ENCODE peak calls at places on chromosome 15, in nine cellular contexts. Y, H, C, M, Z, V, W, U and L are unnamed samples.

GRCh38 chr15:62835351-62835750 is 207.2 kb upstream of the TPM1 start:
- DNase-seq in M (no peak), W (no peak), V (no peak), Y (no peak), C (peak; percentile 16), Z (peak; percentile 31), U (no peak), H (no peak), L (peak; percentile 19)

GRCh38 chr15:61840090-61840489 is 220.2 kb downstream of the VPS13C start:
- DNase-seq in M (no peak), C (no peak), H (no peak), Z (no peak), U (no peak), W (no peak), V (no peak), Y (no peak), L (no peak)

GRCh38 chr15:50993598-50993997 is 85.1 kb downstream of the AP4E1 start:
- DNase-seq in C (no peak), W (no peak), M (no peak), U (no peak), Y (no peak), Z (peak; percentile 26), H (no peak), V (no peak), L (no peak)

GRCh38 chr15:64158363-64159134 is 4.3 kb downstream of the PPIB start:
- DNase-seq in Z (no peak), V (no peak), U (no peak), W (no peak), M (no peak), H (no peak), Y (no peak), C (no peak), L (no peak)

GRCh38 chr15:25183581-25184330 is 229.0 kb downstream of the SNRPN start:
- DNase-seq in W (no peak), H (no peak), U (no peak), Y (no peak), M (no peak), V (peak; percentile 15), C (peak; percentile 1), Z (no peak), L (no peak)

GRCh38 chr15:77821959-77822256 is 189.2 kb upstream of the LINGO1 start:
- DNase-seq in M (no peak), V (no peak), Y (no peak), Z (no peak), C (no peak), W (no peak), U (no peak), H (no peak), L (no peak)

GRCh38 chr15:59609730-59610712 is 1.6 kb upstream of the GCNT3 start:
- DNase-seq in V (no peak), Y (no peak), Z (no peak), M (no peak), U (no peak), C (no peak), W (no peak), H (no peak), L (no peak)

GRCh38 chr15:100681335-100681746 is 79.0 kb downstream of the ASB7 start:
- DNase-seq in Z (no peak), U (no peak), W (peak; percentile 12), Y (no peak), H (no peak), V (peak; percentile 73), M (no peak), C (peak; percentile 52), L (no peak)

GRCh38 chr15:86620636-86621349 is 541.1 kb downstream of the AGBL1 start:
- DNase-seq in H (no peak), C (no peak), M (no peak), U (no peak), Y (no peak), Z (no peak), V (no peak), W (no peak), L (peak; percentile 9)

GRCh38 chr15:40274350-40275274 is 8.3 kb downstream of the ANKRD63 start:
- DNase-seq in V (peak; percentile 69), U (peak; percentile 70), Y (peak; percentile 38), M (peak; percentile 88), W (peak; percentile 81), Z (peak; percentile 60), C (peak; percentile 36), H (peak; percentile 37), L (peak; percentile 80)

GRCh38 chr15:72915843-72916242 is 132.3 kb upstream of the ADPGK start:
- DNase-seq in M (no peak), Z (no peak), W (no peak), H (no peak), U (no peak), C (no peak), Y (no peak), V (no peak), L (no peak)

GRCh38 chr15:98653686-98654085 is 5.3 kb downstream of the IGF1R start:
- DNase-seq in C (no peak), Z (no peak), H (no peak), M (peak; percentile 10), V (no peak), U (no peak), Y (no peak), W (no peak), L (peak; percentile 85)

GRCh38 chr15:94119923-94120775 is 111.2 kb upstream of the MCTP2 start:
- DNase-seq in M (peak; percentile 79), W (peak; percentile 65), V (peak; percentile 73), H (peak; percentile 72), Y (peak; percentile 7), C (peak; percentile 42), Z (peak; percentile 75), U (peak; percentile 63), L (peak; percentile 86)

GRCh38 chr15:62972814-62973213 is 69.7 kb upstream of the TPM1 start:
- DNase-seq in V (no peak), W (no peak), H (no peak), Y (no peak), Z (peak; percentile 80), C (no peak), U (no peak), M (no peak), L (peak; percentile 40)

GRCh38 chr15:36594556-36595090 is 15.2 kb downstream of the CDIN1 start:
- DNase-seq in Y (no peak), H (no peak), C (no peak), W (no peak), M (no peak), V (no peak), U (no peak), Z (no peak), L (no peak)

GRCh38 chr15:36595625-36596024 is 16.2 kb downstream of the CDIN1 start:
- DNase-seq in H (no peak), V (no peak), Z (no peak), C (no peak), W (no peak), U (no peak), M (no peak), Y (no peak), L (no peak)

GRCh38 chr15:36590838-36591237 is 11.4 kb downstream of the CDIN1 start:
- DNase-seq in Y (no peak), V (no peak), W (no peak), H (peak; percentile 47), M (no peak), U (no peak), Z (peak; percentile 93), C (no peak), L (peak; percentile 74)

GRCh38 chr15:36589971-36590370 is 10.5 kb downstream of the CDIN1 start:
- DNase-seq in H (no peak), V (no peak), Z (no peak), U (no peak), W (no peak), C (no peak), M (no peak), Y (no peak), L (peak; percentile 23)

GRCh38 chr15:36591534-36592411 is 12.3 kb downstream of the CDIN1 start:
- DNase-seq in C (no peak), Z (peak; percentile 69), M (no peak), U (no peak), W (no peak), Y (no peak), V (no peak), H (no peak), L (peak; percentile 44)
- TF ChIP-seq CTCF in C (no peak), Z (no peak), M (no peak), U (no peak), W (no peak), Y (no peak), V (no peak), H (peak; percentile 12), L (no peak)

DNA sequence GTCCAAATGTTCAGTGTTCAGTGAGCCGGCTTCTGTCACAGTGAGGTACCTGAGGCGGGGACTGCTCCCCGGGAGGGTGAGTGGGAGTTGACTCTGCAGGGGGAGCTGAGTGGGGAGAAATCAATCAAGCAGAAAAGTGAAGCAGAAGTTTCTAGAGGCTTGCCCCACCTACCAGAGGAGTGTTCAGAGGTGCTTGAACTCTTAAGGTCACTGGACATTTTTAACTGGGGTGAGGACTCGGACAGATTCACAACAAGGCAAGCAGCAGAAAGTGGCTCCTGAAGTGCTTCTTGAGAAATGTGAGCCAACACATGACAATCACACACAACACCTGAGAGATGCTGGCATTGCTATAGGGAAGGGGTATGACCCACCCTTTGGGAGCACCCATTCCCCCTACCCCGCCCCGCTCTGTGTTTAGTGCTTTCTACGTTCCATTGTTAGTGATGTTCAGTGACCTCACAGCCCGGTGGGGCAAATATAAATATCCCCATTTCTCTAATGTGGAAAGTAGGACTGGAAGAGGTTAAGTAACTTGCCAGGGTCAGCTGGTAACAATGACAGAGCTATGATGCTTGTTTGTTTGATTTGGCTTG is 48.6 kb upstream of the AKAP13 start:
- DNase-seq in Z (no peak), U (no peak), H (no peak), M (peak; percentile 35), V (no peak), Y (no peak), C (no peak), W (no peak), L (no peak)
- H3K4me3 ChIP-seq in Z (no peak overlapping the region), U (no peak overlapping the region), H (no peak overlapping the region), M (peak overlapping the region; percentile 68), V (no peak overlapping the region), Y (no peak overlapping the region), C (no peak overlapping the region), W (no peak overlapping the region), L (no peak overlapping the region)

GRCh38 chr15:54840999-54841398 is 355.7 kb downstream of the RSL24D1 start:
- DNase-seq in V (no peak), M (no peak), W (no peak), U (no peak), Y (no peak), C (no peak), Z (no peak), H (no peak), L (no peak)
- TF ChIP-seq CTCF in V (no peak), M (no peak), W (no peak), U (no peak), Y (no peak), C (no peak), Z (no peak), H (no peak), L (no peak)

DNA sequence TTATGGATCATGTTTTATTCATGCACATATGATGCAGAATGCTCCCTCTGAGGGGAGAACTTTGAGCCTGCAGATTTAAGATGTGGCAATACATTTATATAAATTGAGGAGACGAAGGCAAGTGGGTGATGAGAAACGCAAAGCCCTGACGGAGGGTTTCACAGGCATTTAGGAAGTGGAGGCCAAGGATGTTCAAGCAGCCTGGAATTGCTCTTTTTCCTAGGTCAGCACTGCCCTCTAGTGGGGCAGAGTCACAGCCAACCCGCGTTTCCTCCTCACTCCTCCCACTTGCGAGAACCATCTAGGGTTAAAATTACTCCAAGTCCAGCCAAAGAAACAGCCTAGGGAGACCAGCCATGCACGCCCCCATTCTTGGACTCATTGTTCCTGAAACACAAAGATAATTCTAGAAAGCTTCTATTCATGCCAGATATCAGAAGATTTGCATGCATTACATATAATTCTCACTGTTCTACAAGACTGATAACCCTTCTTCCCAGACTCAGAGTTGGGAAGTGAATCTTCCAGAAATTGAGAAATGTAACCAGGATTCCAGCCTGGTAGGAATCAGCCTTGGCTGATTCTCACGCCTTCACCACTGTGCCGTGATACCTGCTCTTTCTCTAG is 228.8 kb downstream of the SLCO3A1 start:
- DNase-seq in M (peak; percentile 59), V (peak; percentile 52), C (peak; percentile 22), U (peak; percentile 62), H (peak; percentile 31), W (peak; percentile 77), Z (peak; percentile 57), Y (no peak), L (peak; percentile 66)
- H3K4me3 ChIP-seq in M (no peak overlapping the region), V (no peak overlapping the region), C (no peak overlapping the region), U (no peak overlapping the region), H (no peak overlapping the region), W (no peak overlapping the region), Z (no peak overlapping the region), Y (no peak overlapping the region), L (no peak overlapping the region)